ENCODE peak calls at places on chromosomes 6 and 20, in nine cellular contexts. I is AG09309; E is GM04503; J is COR-L47; P is stimulated activated CD4-positive, alpha-beta T cell treated with anti-CD3 and anti-CD28 coated beads, Interleukin-4, amount 100 ng/mL, for 24 hours; S is mucosa of gallbladder; V is Peyer's patch; Q is stimulated activated CD8-positive, alpha-beta memory T cell treated with anti-CD3 and anti-CD28 coated beads, Interleukin-12 subunit alpha, Interleukin-12 subunit beta, amount 100 ng/mL, for 4 hours; U is iPS-NIHi11. B is an unnamed sample.

GRCh38 chr6:17900011-17900410 is 87.4 kb downstream of the KIF13A start:
- DNase-seq in U (no peak), E (no peak), J (no peak), I (no peak), Q (no peak), P (no peak), S (no peak), V (no peak), B (no peak)

GRCh38 chr6:17021539-17021889 is 80.3 kb upstream of the STMND1 start:
- DNase-seq in J (no peak), I (no peak), E (no peak), Q (no peak), V (no peak), P (no peak), U (no peak), S (no peak), B (no peak)

GRCh38 chr6:33160728-33161323 is 31.4 kb downstream of the COL11A2 start:
- DNase-seq in J (no peak), P (no peak), Q (no peak), E (peak; percentile 94), V (peak; percentile 54), U (peak; percentile 70), I (peak; percentile 84), S (no peak), B (peak; percentile 44)

GRCh38 chr20:858011-858410 is 24.5 kb downstream of the FAM110A start:
- DNase-seq in E (no peak), V (no peak), U (no peak), I (no peak), Q (no peak), J (no peak), S (no peak), P (no peak), B (no peak)

GRCh38 chr6:12022903-12023522 is 10.9 kb downstream of the HIVEP1 start:
- DNase-seq in J (no peak), P (no peak), S (no peak), Q (no peak), V (no peak), U (no peak), I (no peak), E (no peak), B (no peak)

GRCh38 chr20:49705358-49705757 is 8.3 kb downstream of the B4GALT5 start:
- DNase-seq in U (no peak), E (no peak), S (no peak), V (no peak), J (no peak), Q (no peak), I (no peak), P (no peak), B (no peak)

GRCh38 chr6:21829126-21829525 is 235.6 kb downstream of the SOX4 start:
- DNase-seq in U (no peak), Q (no peak), I (no peak), E (no peak), S (no peak), P (no peak), V (no peak), J (no peak), B (no peak)

GRCh38 chr20:22449115-22449973 is 135.0 kb downstream of the FOXA2 start:
- DNase-seq in Q (no peak), J (peak; percentile 70), V (no peak), U (no peak), E (no peak), I (no peak), S (no peak), P (no peak), B (no peak)

GRCh38 chr20:45283529-45284065 is 23.0 kb upstream of the RBPJL start:
- DNase-seq in E (no peak), S (no peak), J (no peak), V (no peak), I (no peak), P (no peak), U (no peak), Q (no peak), B (peak; percentile 37)

GRCh38 chr6:114430534-114431124 is 87.8 kb upstream of the HS3ST5 start:
- DNase-seq in Q (no peak), V (no peak), E (no peak), J (no peak), I (no peak), S (no peak), U (no peak), P (no peak), B (peak; percentile 8)

GRCh38 chr20:21808863-21809664 is 103.6 kb downstream of the PAX1 start:
- DNase-seq in Q (no peak), V (peak; percentile 74), U (peak; percentile 95), I (no peak), S (peak; percentile 19), E (no peak), J (no peak), P (peak; percentile 12), B (peak; percentile 23)

GRCh38 chr6:52077180-52077884 is 10.1 kb downstream of the PKHD1 start:
- DNase-seq in Q (no peak), E (no peak), I (no peak), J (no peak), P (no peak), V (no peak), S (peak; percentile 86), U (peak; percentile 27), B (no peak)

GRCh38 chr20:62741701-62742491 is 33.3 kb downstream of the NTSR1 start:
- DNase-seq in Q (no peak), V (peak; percentile 17), S (no peak), P (no peak), E (no peak), I (no peak), J (no peak), U (no peak), B (no peak)

GRCh38 chr20:41406307-41406706 is 39.7 kb upstream of the EMILIN3 start:
- DNase-seq in U (no peak), Q (no peak), E (no peak), S (no peak), J (no peak), V (no peak), I (no peak), P (no peak), B (no peak)

GRCh38 chr6:162615016-162615717 is 112.4 kb downstream of the PRKN start:
- DNase-seq in S (no peak), P (no peak), I (no peak), Q (no peak), U (no peak), V (no peak), J (no peak), E (no peak), B (no peak)